ENCODE peak calls at places on chromosome 9, in eight cellular contexts. One of them, this sample, is unnamed.

GRCh38 chr9:135146766-135147472 is 59.5 kb downstream of the OLFM1 start:
- DNase-seq in NCI-H2029 treated with DMSO at 0.1 percent for 48 hours: no peak
- DNase-seq in cardiac septum: no peak
- DNase-seq in midbrain: peak
- DNase-seq in globus pallidus: no peak
- DNase-seq in activated T-helper 9 cell treated with anti-CD3 and anti-CD28 coated beads, Interleukin-2, amount 50 U/mL, for 16 hours: no peak
- DNase-seq in fibroblast of lung: no peak
- DNase-seq in stimulated activated CD4-positive, alpha-beta T cell treated with anti-CD3 and anti-CD28 coated beads, Interleukin-4, amount 100 ng/mL, for 48 hours: no peak
- DNase-seq in this sample: no peak

GRCh38 chr9:34948438-34948837 is 9.6 kb upstream of the PHF24 start:
- DNase-seq in NCI-H2029 treated with DMSO at 0.1 percent for 48 hours: no peak
- DNase-seq in cardiac septum: no peak
- DNase-seq in midbrain: no peak
- DNase-seq in globus pallidus: no peak
- DNase-seq in activated T-helper 9 cell treated with anti-CD3 and anti-CD28 coated beads, Interleukin-2, amount 50 U/mL, for 16 hours: no peak
- DNase-seq in fibroblast of lung: no peak
- DNase-seq in stimulated activated CD4-positive, alpha-beta T cell treated with anti-CD3 and anti-CD28 coated beads, Interleukin-4, amount 100 ng/mL, for 48 hours: no peak
- DNase-seq in this sample: no peak

GRCh38 chr9:36110434-36110833 is 26.1 kb upstream of the GLIPR2 start:
- DNase-seq in NCI-H2029 treated with DMSO at 0.1 percent for 48 hours: no peak
- DNase-seq in cardiac septum: no peak
- DNase-seq in midbrain: no peak
- DNase-seq in globus pallidus: no peak
- DNase-seq in activated T-helper 9 cell treated with anti-CD3 and anti-CD28 coated beads, Interleukin-2, amount 50 U/mL, for 16 hours: no peak
- DNase-seq in fibroblast of lung: no peak
- DNase-seq in stimulated activated CD4-positive, alpha-beta T cell treated with anti-CD3 and anti-CD28 coated beads, Interleukin-4, amount 100 ng/mL, for 48 hours: no peak
- DNase-seq in this sample: no peak

GRCh38 chr9:16217933-16218830 is 652.3 kb downstream of the BNC2 start:
- DNase-seq in NCI-H2029 treated with DMSO at 0.1 percent for 48 hours: no peak
- DNase-seq in cardiac septum: no peak
- DNase-seq in midbrain: no peak
- DNase-seq in globus pallidus: no peak
- DNase-seq in activated T-helper 9 cell treated with anti-CD3 and anti-CD28 coated beads, Interleukin-2, amount 50 U/mL, for 16 hours: no peak
- DNase-seq in fibroblast of lung: peak
- DNase-seq in stimulated activated CD4-positive, alpha-beta T cell treated with anti-CD3 and anti-CD28 coated beads, Interleukin-4, amount 100 ng/mL, for 48 hours: no peak
- DNase-seq in this sample: no peak

GRCh38 chr9:33414263-33414662 is 11.9 kb upstream of the AQP7 start:
- DNase-seq in NCI-H2029 treated with DMSO at 0.1 percent for 48 hours: no peak
- DNase-seq in cardiac septum: no peak
- DNase-seq in midbrain: no peak
- DNase-seq in globus pallidus: no peak
- DNase-seq in activated T-helper 9 cell treated with anti-CD3 and anti-CD28 coated beads, Interleukin-2, amount 50 U/mL, for 16 hours: no peak
- DNase-seq in fibroblast of lung: no peak
- DNase-seq in stimulated activated CD4-positive, alpha-beta T cell treated with anti-CD3 and anti-CD28 coated beads, Interleukin-4, amount 100 ng/mL, for 48 hours: no peak
- DNase-seq in this sample: no peak

GRCh38 chr9:108087781-108088180 is 598.2 kb upstream of the KLF4 start:
- DNase-seq in NCI-H2029 treated with DMSO at 0.1 percent for 48 hours: peak
- DNase-seq in cardiac septum: no peak
- DNase-seq in midbrain: no peak
- DNase-seq in globus pallidus: no peak
- DNase-seq in activated T-helper 9 cell treated with anti-CD3 and anti-CD28 coated beads, Interleukin-2, amount 50 U/mL, for 16 hours: no peak
- DNase-seq in fibroblast of lung: no peak
- DNase-seq in stimulated activated CD4-positive, alpha-beta T cell treated with anti-CD3 and anti-CD28 coated beads, Interleukin-4, amount 100 ng/mL, for 48 hours: no peak
- DNase-seq in this sample: no peak

GRCh38 chr9:116674210-116674980 is 12.7 kb upstream of the TRIM32 start:
- DNase-seq in NCI-H2029 treated with DMSO at 0.1 percent for 48 hours: no peak
- DNase-seq in cardiac septum: no peak
- DNase-seq in midbrain: no peak
- DNase-seq in globus pallidus: no peak
- DNase-seq in activated T-helper 9 cell treated with anti-CD3 and anti-CD28 coated beads, Interleukin-2, amount 50 U/mL, for 16 hours: no peak
- DNase-seq in fibroblast of lung: no peak
- DNase-seq in stimulated activated CD4-positive, alpha-beta T cell treated with anti-CD3 and anti-CD28 coated beads, Interleukin-4, amount 100 ng/mL, for 48 hours: no peak
- DNase-seq in this sample: no peak

GRCh38 chr9:36764364-36765076 is 191.8 kb downstream of the MELK start:
- DNase-seq in NCI-H2029 treated with DMSO at 0.1 percent for 48 hours: peak
- DNase-seq in cardiac septum: no peak
- DNase-seq in midbrain: no peak
- DNase-seq in globus pallidus: no peak
- DNase-seq in activated T-helper 9 cell treated with anti-CD3 and anti-CD28 coated beads, Interleukin-2, amount 50 U/mL, for 16 hours: no peak
- DNase-seq in fibroblast of lung: no peak
- DNase-seq in stimulated activated CD4-positive, alpha-beta T cell treated with anti-CD3 and anti-CD28 coated beads, Interleukin-4, amount 100 ng/mL, for 48 hours: no peak
- DNase-seq in this sample: no peak

GRCh38 chr9:137581361-137582285 is 2.9 kb upstream of the DPH7 start:
- DNase-seq in NCI-H2029 treated with DMSO at 0.1 percent for 48 hours: no peak
- DNase-seq in cardiac septum: no peak
- DNase-seq in midbrain: no peak
- DNase-seq in globus pallidus: no peak
- DNase-seq in activated T-helper 9 cell treated with anti-CD3 and anti-CD28 coated beads, Interleukin-2, amount 50 U/mL, for 16 hours: no peak
- DNase-seq in fibroblast of lung: no peak
- DNase-seq in stimulated activated CD4-positive, alpha-beta T cell treated with anti-CD3 and anti-CD28 coated beads, Interleukin-4, amount 100 ng/mL, for 48 hours: no peak
- DNase-seq in this sample: no peak

GRCh38 chr9:98315551-98316060 is 60.2 kb upstream of the TBC1D2 start:
- DNase-seq in NCI-H2029 treated with DMSO at 0.1 percent for 48 hours: peak
- DNase-seq in cardiac septum: peak
- DNase-seq in midbrain: peak
- DNase-seq in globus pallidus: peak
- DNase-seq in activated T-helper 9 cell treated with anti-CD3 and anti-CD28 coated beads, Interleukin-2, amount 50 U/mL, for 16 hours: peak
- DNase-seq in fibroblast of lung: peak
- DNase-seq in stimulated activated CD4-positive, alpha-beta T cell treated with anti-CD3 and anti-CD28 coated beads, Interleukin-4, amount 100 ng/mL, for 48 hours: peak
- DNase-seq in this sample: peak

GRCh38 chr9:137167752-137168574 is 1.9 kb downstream of the LRRC26 start:
- DNase-seq in NCI-H2029 treated with DMSO at 0.1 percent for 48 hours: no peak
- DNase-seq in cardiac septum: no peak
- DNase-seq in midbrain: no peak
- DNase-seq in globus pallidus: no peak
- DNase-seq in activated T-helper 9 cell treated with anti-CD3 and anti-CD28 coated beads, Interleukin-2, amount 50 U/mL, for 16 hours: no peak
- DNase-seq in fibroblast of lung: no peak
- DNase-seq in stimulated activated CD4-positive, alpha-beta T cell treated with anti-CD3 and anti-CD28 coated beads, Interleukin-4, amount 100 ng/mL, for 48 hours: no peak
- DNase-seq in this sample: no peak

GRCh38 chr9:31185831-31186230 is 1198.6 kb upstream of the ACO1 start:
- DNase-seq in NCI-H2029 treated with DMSO at 0.1 percent for 48 hours: no peak
- DNase-seq in cardiac septum: no peak
- DNase-seq in midbrain: no peak
- DNase-seq in globus pallidus: no peak
- DNase-seq in activated T-helper 9 cell treated with anti-CD3 and anti-CD28 coated beads, Interleukin-2, amount 50 U/mL, for 16 hours: no peak
- DNase-seq in fibroblast of lung: peak
- DNase-seq in stimulated activated CD4-positive, alpha-beta T cell treated with anti-CD3 and anti-CD28 coated beads, Interleukin-4, amount 100 ng/mL, for 48 hours: no peak
- DNase-seq in this sample: no peak

This sample was measured in B cell.